ENCODE peak calls at places on chromosomes 7 and 10, in eight cellular contexts. E, F, X, L, V, D, G and P are unnamed samples.
A peak's percentile ranks its signal among the peaks of the same experiment; 100 is the strongest.

GRCh38 chr10:131109746-131110145 is 201.8 kb downstream of the TCERG1L start:
- DNase-seq in X (no peak), E (peak; percentile 48), F (no peak), L (no peak), G (no peak), D (no peak), V (no peak), P (no peak)

GRCh38 chr10:49298666-49298989 is 342 bp upstream of the C10orf71 start:
- DNase-seq in G (no peak), L (no peak), V (no peak), E (peak; percentile 82), D (no peak), F (no peak), X (no peak), P (no peak)

GRCh38 chr7:44431091-44431608 is 59.3 kb downstream of the NUDCD3 start:
- DNase-seq in L (no peak), G (peak; percentile 57), F (no peak), V (no peak), X (no peak), D (peak; percentile 16), E (peak; percentile 58), P (no peak)

GRCh38 chr10:26781797-26782196 is 79.0 kb downstream of the ABI1 start:
- DNase-seq in D (no peak), E (no peak), X (peak; percentile 20), V (no peak), L (peak; percentile 25), F (no peak), G (no peak), P (no peak)

GRCh38 chr10:21614000-21614399 is 80.0 kb downstream of the MLLT10 start:
- DNase-seq in X (no peak), F (no peak), L (no peak), D (no peak), G (no peak), V (no peak), E (no peak), P (no peak)

GRCh38 chr7:116899308-116899707 is 36.9 kb downstream of the CAPZA2 start:
- DNase-seq in F (no peak), E (no peak), V (no peak), L (no peak), X (no peak), G (no peak), D (no peak), P (peak; percentile 4)

GRCh38 chr7:87344446-87344845 is 1.0 kb upstream of the CROT start:
- DNase-seq in F (no peak), V (no peak), D (no peak), G (no peak), L (no peak), E (no peak), X (peak; percentile 19), P (no peak)

GRCh38 chr10:43707755-43708154 is 59.1 kb upstream of the ZNF32 start:
- DNase-seq in G (no peak), E (peak; percentile 66), F (no peak), D (no peak), V (no peak), X (no peak), L (no peak), P (no peak)

GRCh38 chr10:88062798-88063472 is 199.5 kb downstream of the PTEN start:
- DNase-seq in X (peak; percentile 38), D (no peak), L (peak; percentile 69), V (no peak), G (no peak), F (no peak), E (no peak), P (no peak)

GRCh38 chr7:87599336-87599735 is 1.3 kb downstream of the ABCB1 start:
- DNase-seq in X (no peak), L (no peak), E (no peak), D (no peak), V (no peak), G (peak; percentile 93), F (no peak), P (no peak)

GRCh38 chr7:131336956-131337355 is 9.3 kb downstream of the MKLN1 start:
- DNase-seq in V (no peak), D (no peak), E (no peak), G (no peak), X (peak; percentile 33), F (no peak), L (no peak), P (no peak)

GRCh38 chr7:119233015-119233414 is 1008.5 kb downstream of the ANKRD7 start:
- DNase-seq in L (no peak), X (no peak), F (no peak), D (no peak), V (no peak), G (no peak), E (no peak), P (no peak)

GRCh38 chr10:69635428-69636272 is 5.6 kb downstream of the FAM241B start:
- DNase-seq in E (peak; percentile 58), F (no peak), G (peak; percentile 34), L (no peak), X (no peak), V (no peak), D (no peak), P (no peak)

GRCh38 chr7:117827861-117828260 is 45.4 kb downstream of the CTTNBP2 start:
- DNase-seq in D (peak; percentile 88), L (peak; percentile 35), F (no peak), V (peak; percentile 39), E (no peak), X (peak; percentile 90), G (no peak), P (peak; percentile 32)

GRCh38 chr10:81108516-81109199 is 571.0 kb downstream of the SH2D4B start:
- DNase-seq in D (peak; percentile 2), L (no peak), X (no peak), G (no peak), E (no peak), F (peak; percentile 69), V (no peak), P (no peak)

GRCh38 chr10:108911814-108912541 is 1011.3 kb downstream of the XPNPEP1 start:
- DNase-seq in V (peak; percentile 15), G (peak; percentile 62), D (peak; percentile 35), L (peak; percentile 19), E (peak; percentile 58), F (no peak), X (peak; percentile 59), P (no peak)

GRCh38 chr10:61896854-61897661 is 4.4 kb upstream of the ARID5B start:
- DNase-seq in F (peak; percentile 71), G (peak; percentile 84), X (peak; percentile 53), V (peak; percentile 67), D (no peak), L (peak; percentile 63), E (peak; percentile 88), P (no peak)
- TF ChIP-seq CTCF in F (peak; percentile 75), G (peak; percentile 81), X (peak; percentile 71), V (peak; percentile 72), D (peak; percentile 55), L (peak; percentile 77), E (peak; percentile 71), P (peak; percentile 76)

GRCh38 chr7:100157334-100158228 is 942 bp downstream of the TRAPPC14 start:
- DNase-seq in X (no peak), G (peak; percentile 69), E (peak; percentile 95), V (no peak), F (no peak), L (peak; percentile 82), D (no peak), P (no peak)
- TF ChIP-seq CTCF in X (peak; percentile 28), G (no peak), E (peak; percentile 27), V (peak; percentile 13), F (no peak), L (peak; percentile 16), D (peak; percentile 44), P (peak; percentile 21)

DNA sequence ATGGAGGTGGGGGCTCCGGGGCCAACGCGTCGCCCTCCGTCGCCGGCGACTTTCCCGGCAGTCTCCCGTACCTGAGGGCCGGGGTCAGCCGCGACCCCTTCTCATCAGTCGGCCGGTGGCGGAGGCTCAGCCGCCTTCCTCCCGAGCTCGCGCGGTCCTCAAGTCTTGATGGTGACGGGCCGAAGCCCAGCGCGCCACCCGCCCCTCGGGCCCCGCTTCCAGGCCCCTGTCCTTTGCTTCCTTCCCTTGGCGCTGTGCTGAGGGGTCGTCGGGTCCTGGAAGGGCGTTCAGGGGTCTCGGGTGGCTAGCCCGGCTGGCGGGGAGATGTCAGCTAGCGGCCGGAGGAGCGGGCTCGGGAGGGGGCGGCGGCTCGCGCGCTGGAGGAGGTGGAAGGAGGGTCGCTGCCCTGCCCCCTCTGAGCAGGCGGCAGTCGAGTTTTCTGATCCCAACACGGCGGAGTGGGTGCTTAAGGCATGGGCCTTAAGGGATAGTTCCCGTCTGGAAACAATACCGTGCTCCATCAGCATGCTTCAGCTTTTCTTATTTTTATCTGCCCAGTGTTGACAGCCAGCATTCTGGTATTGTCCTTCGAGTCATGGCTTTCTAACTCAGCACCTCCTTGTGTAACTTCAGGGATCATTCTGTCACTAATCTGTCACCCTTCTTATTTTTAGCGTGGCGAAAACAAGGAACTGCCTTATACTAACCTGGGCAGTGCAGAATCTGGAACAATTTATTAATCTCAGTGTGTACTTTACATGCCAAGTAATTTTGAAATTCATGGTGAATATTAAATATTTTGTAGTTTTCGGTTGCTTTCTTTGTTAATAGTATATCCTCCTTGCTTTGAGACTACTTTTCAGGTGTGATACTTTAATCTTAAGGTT is 748 bp downstream of the PHTF2 start:
- DNase-seq in V (no peak), F (peak; percentile 4), D (no peak), G (peak; percentile 64), X (peak; percentile 29), E (peak; percentile 46), L (no peak), P (no peak)
- TF ChIP-seq CTCF in V (no peak), F (no peak), D (no peak), G (no peak), X (no peak), E (no peak), L (no peak), P (no peak)

DNA sequence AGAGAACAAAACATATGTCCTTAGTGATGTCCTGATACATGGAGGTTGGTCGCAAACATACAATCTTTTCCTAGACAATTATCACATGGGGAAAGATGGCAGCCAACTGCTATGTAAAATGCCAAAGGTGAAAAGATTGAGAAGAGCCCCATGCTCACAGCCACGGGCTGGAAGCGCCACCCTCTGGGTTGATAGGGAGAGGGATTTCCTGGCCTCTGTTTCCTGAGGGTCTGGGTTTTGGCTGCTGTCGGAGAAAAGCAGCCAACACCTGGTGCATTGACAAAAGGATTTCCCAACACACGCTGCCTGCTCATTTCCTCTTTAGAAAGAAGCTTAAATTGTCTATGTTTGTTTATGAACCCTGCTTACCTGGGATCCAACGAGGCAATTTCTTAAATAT is 43.8 kb downstream of the ITIH5 start:
- DNase-seq in L (no peak), V (no peak), G (no peak), E (no peak), D (no peak), X (no peak), F (no peak), P (no peak)
- TF ChIP-seq CTCF in L (no peak), V (no peak), G (no peak), E (no peak), D (no peak), X (no peak), F (no peak), P (no peak)

GRCh38 chr7:18361756-18362155 is 133.8 kb upstream of the HDAC9 start:
- DNase-seq in L (no peak), V (peak; percentile 5), D (no peak), E (no peak), X (peak; percentile 20), F (no peak), G (peak; percentile 69), P (no peak)
- TF ChIP-seq CTCF in L (no peak), V (no peak), D (no peak), E (no peak), X (no peak), F (no peak), G (no peak), P (no peak)

DNA sequence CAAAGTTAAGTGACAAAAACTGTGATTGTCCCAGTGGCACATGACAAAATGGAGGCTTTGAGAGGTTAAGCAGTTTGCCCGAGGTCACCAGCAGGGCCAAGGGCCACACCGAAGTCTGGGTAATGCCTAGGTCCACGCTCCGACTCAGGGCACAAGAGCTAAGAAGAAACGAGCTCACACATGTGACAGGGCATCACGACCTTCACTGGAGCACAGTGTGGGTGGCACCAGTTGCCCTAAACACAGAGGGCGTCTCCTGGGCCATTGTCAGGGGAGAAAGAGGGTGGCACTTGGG is 110.4 kb downstream of the OAT start:
- DNase-seq in E (no peak), G (no peak), D (no peak), V (no peak), L (no peak), X (no peak), F (no peak), P (no peak)
- TF ChIP-seq CTCF in E (no peak), G (no peak), D (no peak), V (no peak), L (no peak), X (no peak), F (no peak), P (no peak)